ENCODE peak calls at places on chromosomes 7 and 10, in eight cellular contexts. H, A, X, J, M, Y, N and S are unnamed samples.

GRCh38 chr10:72637398-72637857 is 11.5 kb upstream of the MICU1 start:
- DNase-seq in H (peak), X (no peak), J (no peak), M (peak), Y (peak), N (peak), A (peak), S (no peak)

GRCh38 chr7:144137501-144137900 is 14.5 kb downstream of the OR2A14 start:
- DNase-seq in H (peak), Y (peak), M (no peak), J (no peak), N (no peak), X (no peak), A (no peak), S (no peak)

GRCh38 chr7:47812460-47813136 is 135.7 kb downstream of the PKD1L1 start:
- DNase-seq in X (no peak), H (no peak), A (no peak), J (no peak), N (no peak), M (no peak), Y (no peak), S (no peak)

GRCh38 chr7:14825909-14826308 is 76.6 kb downstream of the DGKB start:
- DNase-seq in A (no peak), H (no peak), J (no peak), N (no peak), X (no peak), Y (no peak), M (no peak), S (no peak)

GRCh38 chr10:3408603-3409365 is 236.2 kb upstream of the PITRM1 start:
- DNase-seq in N (no peak), M (no peak), A (no peak), X (no peak), H (no peak), Y (no peak), J (no peak), S (peak)

GRCh38 chr7:67462781-67463191 is 466.2 kb downstream of the TYW1 start:
- DNase-seq in H (peak), Y (peak), X (no peak), A (no peak), N (no peak), J (peak), M (peak), S (no peak)

GRCh38 chr10:55631071-55631654 is 729.9 kb downstream of the ZWINT start:
- DNase-seq in M (peak), A (peak), J (peak), X (no peak), Y (peak), N (peak), H (peak), S (peak)

GRCh38 chr10:583433-583832 is 106.0 kb downstream of the DIP2C start:
- DNase-seq in N (no peak), A (no peak), H (no peak), M (no peak), J (no peak), Y (no peak), X (no peak), S (no peak)

GRCh38 chr10:75187961-75188426 is 22.6 kb upstream of the VDAC2 start:
- DNase-seq in X (peak), Y (peak), M (no peak), A (peak), J (no peak), N (peak), H (peak), S (peak)

GRCh38 chr7:128405345-128406146 is 4.2 kb downstream of the IMPDH1 start:
- DNase-seq in X (peak), A (no peak), H (peak), M (peak), Y (peak), J (peak), N (peak), S (peak)

GRCh38 chr10:84429926-84430520 is 101.6 kb downstream of the CCSER2 start:
- DNase-seq in Y (peak), N (peak), H (peak), X (peak), M (peak), A (peak), J (no peak), S (peak)

DNA sequence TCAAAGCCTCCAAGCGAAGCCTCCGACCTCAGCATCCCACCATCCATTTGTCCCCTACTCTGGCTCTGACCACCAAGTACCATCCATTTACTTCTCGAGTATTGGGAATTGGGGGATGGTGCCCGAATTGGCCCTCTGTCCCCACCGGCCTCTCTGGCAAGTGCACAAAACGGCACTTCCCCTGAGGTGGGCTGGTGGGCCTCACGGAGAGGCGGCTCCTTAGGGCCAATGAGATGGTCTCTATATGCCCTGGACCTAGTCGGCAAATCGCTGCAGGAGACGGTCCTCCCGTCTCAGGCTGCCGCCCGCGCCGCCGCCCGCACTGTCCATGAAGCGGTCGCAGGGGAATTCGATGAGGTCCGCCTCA is 2.8 kb downstream of the TRIL start:
- DNase-seq in X (no peak), A (no peak), N (no peak), Y (no peak), M (no peak), J (no peak), H (no peak), S (no peak)
- H3K4me3 ChIP-seq in X (peak), A (peak), N (no peak), Y (no peak), M (no peak), J (peak), H (no peak), S (peak)

GRCh38 chr7:5692845-5693278 is 88.6 kb downstream of the RNF216 start:
- DNase-seq in J (no peak), A (peak), H (peak), N (peak), X (no peak), Y (peak), M (no peak), S (no peak)

GRCh38 chr7:5693529-5693928 is 87.9 kb downstream of the RNF216 start:
- DNase-seq in X (no peak), A (peak), N (peak), M (peak), Y (peak), H (peak), J (no peak), S (peak)

GRCh38 chr7:5695037-5695708 is 86.3 kb downstream of the RNF216 start:
- DNase-seq in J (no peak), X (peak), A (no peak), N (peak), Y (peak), H (peak), M (peak), S (peak)

GRCh38 chr7:5695709-5696345 is 85.6 kb downstream of the RNF216 start:
- DNase-seq in N (peak), J (peak), H (peak), Y (peak), X (no peak), M (no peak), A (no peak), S (no peak)

DNA sequence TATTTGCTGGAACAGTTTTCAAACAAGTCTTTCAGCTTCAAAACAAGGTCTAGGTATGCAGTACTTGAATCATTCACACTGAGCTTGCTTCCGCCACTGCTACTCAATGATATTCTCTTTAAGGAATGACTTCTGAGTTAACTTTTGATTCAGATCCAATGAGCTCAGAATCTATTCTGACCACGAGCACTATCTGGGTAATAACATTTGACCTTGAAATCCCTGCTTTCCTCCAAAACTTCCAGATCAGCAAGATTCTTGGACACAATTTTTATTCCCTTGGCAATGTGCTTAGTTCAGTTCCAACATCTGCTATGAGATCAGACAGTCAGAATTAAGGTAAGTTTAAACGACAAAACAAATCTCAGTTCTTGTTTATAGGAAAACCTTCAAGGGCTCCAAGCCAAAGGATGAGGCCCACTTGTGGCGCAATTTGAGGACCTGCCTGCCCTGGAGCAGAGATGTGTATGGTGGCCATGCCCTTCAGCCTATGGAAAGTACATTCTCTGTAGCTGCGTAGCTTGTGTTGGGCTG is 87.2 kb downstream of the RNF216 start:
- DNase-seq in H (peak), A (no peak), N (peak), X (no peak), M (no peak), Y (peak), J (no peak), S (no peak)
- H3K4me3 ChIP-seq in H (no peak), A (no peak), N (no peak), X (peak), M (no peak), Y (peak), J (peak), S (peak)

GRCh38 chr7:149790146-149790548 is 16.8 kb upstream of the ZNF467 start:
- DNase-seq in X (no peak), M (peak), H (peak), J (no peak), N (peak), Y (no peak), A (peak), S (peak)
- H3K4me3 ChIP-seq in X (no peak), M (no peak), H (no peak), J (no peak), N (no peak), Y (no peak), A (no peak), S (no peak)

DNA sequence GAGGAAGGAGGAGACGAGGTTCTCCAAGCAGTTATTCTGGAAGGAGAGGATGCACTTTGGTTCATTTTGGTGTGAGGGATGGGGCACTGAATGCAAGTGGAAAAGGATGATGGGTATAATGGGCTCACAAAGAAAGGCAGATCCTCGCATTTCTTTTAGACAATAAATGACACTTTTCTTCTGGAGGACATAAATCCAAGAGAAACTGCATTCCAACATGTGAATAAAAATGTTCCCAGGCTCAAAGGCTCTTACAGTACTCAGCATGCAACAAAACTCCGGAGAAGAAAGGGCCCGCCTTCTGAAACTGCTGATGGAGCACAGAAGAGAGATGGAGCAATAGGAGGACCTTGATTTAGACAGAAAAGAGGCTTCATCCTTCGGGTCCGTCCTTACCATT is 538.2 kb upstream of the DPP6 start:
- DNase-seq in N (no peak), J (no peak), M (no peak), A (no peak), X (no peak), H (no peak), Y (no peak), S (no peak)
- H3K4me3 ChIP-seq in N (no peak), J (no peak), M (no peak), A (no peak), X (no peak), H (no peak), Y (no peak), S (no peak)

GRCh38 chr7:36736090-36736826 is 12.0 kb upstream of the AOAH start:
- DNase-seq in N (no peak), X (no peak), Y (no peak), A (no peak), J (no peak), M (no peak), H (no peak), S (no peak)
- H3K4me3 ChIP-seq in N (no peak), X (no peak), Y (no peak), A (no peak), J (no peak), M (no peak), H (no peak), S (no peak)

GRCh38 chr10:14605231-14605925 is 169.3 kb downstream of the FAM107B start:
- DNase-seq in H (peak), J (no peak), X (no peak), A (peak), N (peak), M (no peak), Y (peak), S (no peak)
- H3K4me3 ChIP-seq in H (no peak), J (peak), X (peak), A (peak), N (peak), M (peak), Y (peak), S (peak)